ENCODE peak calls at places on chromosomes 6 and 20, in four cellular contexts. O is KG1, Q is progenitor cell of endocrine pancreas, G is AG08395. J is an unnamed sample.

GRCh38 chr6:25963426-25964123 is 973 bp downstream of the TRIM38 start:
- DNase-seq in Q (no peak), G (peak), O (no peak), J (peak)

GRCh38 chr6:99282479-99283062 is 66.9 kb downstream of the FAXC start:
- DNase-seq in O (no peak), Q (no peak), G (peak), J (peak)

GRCh38 chr6:4322846-4323309 is 187.5 kb upstream of the ECI2 start:
- DNase-seq in Q (no peak), G (no peak), O (no peak), J (no peak)

GRCh38 chr20:8431538-8432434 is 299.7 kb downstream of the PLCB1 start:
- DNase-seq in G (no peak), Q (no peak), O (no peak), J (no peak)

GRCh38 chr6:132530293-132530974 is 7.6 kb upstream of the TAAR9 start:
- DNase-seq in G (peak), Q (peak), O (no peak), J (peak)

GRCh38 chr20:41482647-41483552 is 116.3 kb upstream of the EMILIN3 start:
- DNase-seq in Q (no peak), G (peak), O (no peak), J (no peak)

GRCh38 chr6:157150076-157150475 is 173.2 kb downstream of the TMEM242 start:
- DNase-seq in O (no peak), G (no peak), Q (no peak), J (no peak)

GRCh38 chr6:127352519-127352918 is 9.1 kb upstream of the ECHDC1 start:
- DNase-seq in Q (no peak), O (no peak), G (no peak), J (peak)

GRCh38 chr6:17602888-17603287 is 2.8 kb downstream of the FAM8A1 start:
- DNase-seq in O (no peak), G (no peak), Q (no peak), J (no peak)

GRCh38 chr6:121522265-121522664 is 86.8 kb downstream of the GJA1 start:
- DNase-seq in O (no peak), G (peak), Q (no peak), J (no peak)

GRCh38 chr6:127176175-127176574 is 57.7 kb downstream of the RSPO3 start:
- DNase-seq in Q (no peak), G (no peak), O (no peak), J (no peak)

GRCh38 chr6:76984572-76984971 is 478.7 kb downstream of the HTR1B start:
- DNase-seq in O (no peak), G (no peak), Q (no peak), J (no peak)